ENCODE peak calls at places on chromosomes 12 and 14, in six cellular contexts. D is mammary epithelial cell; L is A549; F is heart right ventricle; R is CD8-positive, alpha-beta memory T cell; M is upper lobe of right lung. Q is an unnamed sample.

GRCh38 chr14:53715390-53715730 is 241.3 kb downstream of the BMP4 start:
- DNase-seq in D (peak; percentile 65), L (peak; percentile 20), F (no peak), R (no peak), M (no peak), Q (no peak)

GRCh38 chr12:119938049-119938667 is 50.9 kb upstream of the BICDL1 start:
- DNase-seq in D (peak; percentile 27), L (peak; percentile 68), F (peak; percentile 48), R (peak; percentile 37), M (no peak), Q (peak; percentile 42)

GRCh38 chr14:89625208-89625987 is 208.4 kb upstream of the FOXN3 start:
- DNase-seq in D (no peak), L (no peak), F (peak; percentile 52), R (no peak), M (no peak), Q (no peak)

GRCh38 chr12:124639407-124639806 is 72.0 kb upstream of the NCOR2 start:
- DNase-seq in D (no peak), L (no peak), F (no peak), R (no peak), M (no peak), Q (no peak)

GRCh38 chr12:28998662-28999120 is 150.4 kb upstream of the FAR2 start:
- DNase-seq in D (peak; percentile 56), L (peak; percentile 17), F (no peak), R (no peak), M (no peak), Q (no peak)

GRCh38 chr14:76117789-76118188 is 33.9 kb upstream of the GPATCH2L start:
- DNase-seq in D (no peak), L (no peak), F (no peak), R (no peak), M (no peak), Q (no peak)

GRCh38 chr12:93050026-93050747 is 121.1 kb upstream of the EEA1 start:
- DNase-seq in D (peak; percentile 14), L (no peak), F (peak; percentile 23), R (no peak), M (no peak), Q (no peak)

GRCh38 chr14:70096866-70097265 is 91.9 kb downstream of the SLC8A3 start:
- DNase-seq in D (no peak), L (peak; percentile 12), F (no peak), R (no peak), M (no peak), Q (no peak)

GRCh38 chr14:81681466-81681865 is 147.8 kb upstream of the SEL1L start:
- DNase-seq in D (no peak), L (no peak), F (no peak), R (no peak), M (no peak), Q (no peak)

GRCh38 chr12:119258149-119258548 is 76.4 kb upstream of the CCDC60 start:
- DNase-seq in D (no peak), L (no peak), F (peak; percentile 21), R (no peak), M (no peak), Q (no peak)

GRCh38 chr12:53820503-53820902 is 68.7 kb upstream of the CISTR start:
- DNase-seq in D (peak; percentile 73), L (peak; percentile 51), F (no peak), R (no peak), M (no peak), Q (no peak)

GRCh38 chr14:49961270-49962222 is 68.7 kb downstream of the ARF6 start:
- DNase-seq in D (peak; percentile 76), L (no peak), F (no peak), R (no peak), M (no peak), Q (no peak)

GRCh38 chr12:40551466-40551865 is 140.8 kb upstream of the CNTN1 start:
- DNase-seq in D (peak; percentile 58), L (no peak), F (no peak), R (no peak), M (no peak), Q (no peak)

GRCh38 chr14:105281354-105282097 is 19.3 kb downstream of the BRF1 start:
- DNase-seq in D (peak; percentile 58), L (peak; percentile 76), F (no peak), R (no peak), M (no peak), Q (no peak)

GRCh38 chr12:133203344-133204263 is 22.3 kb downstream of the ZNF268 start:
- DNase-seq in D (no peak), L (peak; percentile 35), F (no peak), R (no peak), M (no peak), Q (no peak)
- H3K9me3 ChIP-seq in D (peaks cover 68% of the 10 kb centered on the region), L (peaks cover 84% of the 10 kb centered on the region), F (peaks cover 53% of the 10 kb centered on the region), R (peaks cover 77% of the 10 kb centered on the region), M (peaks cover 89% of the 10 kb centered on the region), Q (peaks cover 66% of the 10 kb centered on the region)

GRCh38 chr12:54937376-54937775 is 47.2 kb downstream of the TESPA1 start:
- DNase-seq in D (no peak), L (no peak), F (no peak), R (no peak), M (no peak), Q (no peak)
- H3K9me3 ChIP-seq in D (peaks cover 2% of the 10 kb centered on the region), L (no peaks in the 10 kb centered on the region), F (no peaks in the 10 kb centered on the region), R (no peaks in the 10 kb centered on the region), M (no peaks in the 10 kb centered on the region), Q (no peaks in the 10 kb centered on the region)

GRCh38 chr12:133227281-133227852 is 8.3 kb downstream of the ANHX start:
- DNase-seq in D (no peak), L (no peak), F (no peak), R (no peak), M (no peak), Q (no peak)
- H3K9me3 ChIP-seq in D (peaks cover 41% of the 10 kb centered on the region), L (peaks cover 69% of the 10 kb centered on the region), F (no peaks in the 10 kb centered on the region), R (no peaks in the 10 kb centered on the region), M (peaks cover 4% of the 10 kb centered on the region), Q (peaks cover 2% of the 10 kb centered on the region)

GRCh38 chr12:130672122-130672825 is 43.8 kb downstream of the RIMBP2 start:
- DNase-seq in D (no peak), L (no peak), F (no peak), R (no peak), M (no peak), Q (no peak)
- H3K9me3 ChIP-seq in D (peaks cover 25% of the 10 kb centered on the region), L (peaks cover 7% of the 10 kb centered on the region), F (no peaks in the 10 kb centered on the region), R (no peaks in the 10 kb centered on the region), M (no peaks in the 10 kb centered on the region), Q (no peaks in the 10 kb centered on the region)

DNA sequence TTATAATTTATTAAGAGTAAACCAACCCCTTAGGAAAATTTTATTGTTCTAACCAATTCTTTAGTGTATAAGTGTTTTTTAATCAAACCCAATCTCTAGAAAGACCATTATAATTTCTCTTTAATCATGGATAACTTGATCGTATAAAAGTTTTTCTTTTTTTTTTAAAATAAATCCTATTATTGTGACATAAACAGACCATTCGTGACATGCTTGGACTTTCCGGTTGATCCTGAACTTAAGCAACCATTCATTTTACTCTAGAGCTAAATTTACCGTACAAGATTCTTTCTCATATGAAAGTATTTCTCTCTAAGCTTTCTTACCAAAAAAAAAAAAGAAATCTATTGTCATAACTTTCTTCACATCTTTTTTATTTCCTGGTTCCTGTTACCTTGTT is 32.6 kb upstream of the SLC38A4 start:
- DNase-seq in D (no peak), L (peak; percentile 45), F (no peak), R (no peak), M (no peak), Q (no peak)
- H3K9me3 ChIP-seq in D (peaks cover 2% of the 10 kb centered on the region), L (peaks cover 13% of the 10 kb centered on the region), F (no peaks in the 10 kb centered on the region), R (no peaks in the 10 kb centered on the region), M (peaks cover 13% of the 10 kb centered on the region), Q (no peaks in the 10 kb centered on the region)

GRCh38 chr12:133222211-133222610 is 13.5 kb downstream of the ANHX start:
- DNase-seq in D (no peak), L (no peak), F (no peak), R (no peak), M (no peak), Q (no peak)

GRCh38 chr12:133231001-133231400 is 4.7 kb downstream of the ANHX start:
- DNase-seq in D (no peak), L (no peak), F (no peak), R (no peak), M (no peak), Q (no peak)

GRCh38 chr12:133221241-133221640 is 14.4 kb downstream of the ANHX start:
- DNase-seq in D (no peak), L (no peak), F (no peak), R (no peak), M (no peak), Q (no peak)

GRCh38 chr12:133225527-133225926 is 10.2 kb downstream of the ANHX start:
- DNase-seq in D (no peak), L (no peak), F (no peak), R (no peak), M (no peak), Q (no peak)

GRCh38 chr12:133226690-133227089 is 9.0 kb downstream of the ANHX start:
- DNase-seq in D (no peak), L (no peak), F (no peak), R (no peak), M (no peak), Q (no peak)
- H3K9me3 ChIP-seq in D (peaks cover 40% of the 10 kb centered on the region), L (peaks cover 68% of the 10 kb centered on the region), F (no peaks in the 10 kb centered on the region), R (no peaks in the 10 kb centered on the region), M (peaks cover 4% of the 10 kb centered on the region), Q (peaks cover 2% of the 10 kb centered on the region)

Q was measured in T-helper 17 cell.